ENCODE peak calls at places on chromosomes 2 and 18, in eight cellular contexts. Z is iris pigment epithelial cell; C is stimulated activated CD4-positive, alpha-beta T cell treated with anti-CD3 and anti-CD28 coated beads, Interleukin-15, amount 100 ng/mL, for 24 hours; E is Calu3; U is dermis microvascular lymphatic vessel endothelial cell; I is HS-5; D is small intestine; V is GM04504. R is an unnamed sample.

GRCh38 chr2:26351375-26352090 is 4.9 kb upstream of the ADGRF3 start:
- DNase-seq in C (no peak), Z (no peak), D (no peak), I (no peak), E (no peak), U (no peak), V (no peak), R (no peak)

GRCh38 chr2:29817846-29818680 is 103.3 kb downstream of the ALK start:
- DNase-seq in Z (no peak), E (no peak), U (no peak), I (no peak), V (no peak), D (no peak), C (no peak), R (no peak)

GRCh38 chr2:201254331-201254730 is 6.0 kb upstream of the CASP8 start:
- DNase-seq in E (peak), U (no peak), Z (peak), D (peak), V (peak), C (no peak), I (no peak), R (no peak)

GRCh38 chr18:10379511-10379910 is 74.9 kb upstream of the APCDD1 start:
- DNase-seq in E (no peak), D (no peak), U (peak), V (peak), I (no peak), C (no peak), Z (no peak), R (no peak)

GRCh38 chr18:159037-159652 is 788 bp downstream of the USP14 start:
- DNase-seq in U (peak), I (no peak), V (no peak), D (peak), E (no peak), C (no peak), Z (peak), R (peak)

GRCh38 chr2:176518823-176519222 is 249.6 kb downstream of the MTX2 start:
- DNase-seq in V (no peak), Z (no peak), U (peak), I (no peak), E (no peak), C (no peak), D (no peak), R (no peak)

GRCh38 chr2:215417400-215417951 is 18.4 kb downstream of the FN1 start:
- DNase-seq in C (no peak), V (no peak), D (no peak), Z (no peak), I (no peak), U (no peak), E (no peak), R (no peak)

GRCh38 chr2:216341151-216341550 is 31.1 kb downstream of the MARCHF4 start:
- DNase-seq in D (no peak), C (peak), Z (no peak), I (no peak), U (no peak), V (no peak), E (no peak), R (no peak)

GRCh38 chr2:64919261-64919660 is 69.9 kb upstream of the SLC1A4 start:
- DNase-seq in C (no peak), D (no peak), U (no peak), V (no peak), I (no peak), Z (no peak), E (no peak), R (no peak)

GRCh38 chr2:76128622-76129021 is 417.9 kb upstream of the GCFC2 start:
- DNase-seq in D (peak), E (no peak), Z (no peak), U (no peak), C (no peak), I (no peak), V (no peak), R (no peak)

GRCh38 chr2:147989809-147990403 is 30.6 kb downstream of the ORC4 start:
- DNase-seq in C (no peak), V (peak), I (peak), U (peak), D (peak), E (peak), Z (peak), R (peak)

GRCh38 chr2:79171348-79171958 is 11.9 kb upstream of the REG3A start:
- DNase-seq in I (no peak), U (no peak), E (no peak), C (no peak), V (no peak), Z (no peak), D (no peak), R (no peak)

GRCh38 chr2:65017335-65017734 is 28.1 kb downstream of the SLC1A4 start:
- DNase-seq in E (no peak), U (peak), C (no peak), V (no peak), I (no peak), Z (no peak), D (no peak), R (peak)

GRCh38 chr2:39954346-39954745 is 175.3 kb upstream of the THUMPD2 start:
- DNase-seq in I (no peak), C (no peak), D (no peak), U (no peak), Z (peak), E (no peak), V (no peak), R (no peak)

GRCh38 chr18:37499008-37499407 is 66.6 kb downstream of the CELF4 start:
- DNase-seq in V (no peak), C (no peak), D (no peak), E (no peak), I (no peak), Z (no peak), U (no peak), R (no peak)

GRCh38 chr18:21167641-21168372 is 56.2 kb upstream of the ROCK1 start:
- DNase-seq in I (no peak), U (no peak), D (peak), Z (no peak), C (no peak), E (peak), V (no peak), R (no peak)

GRCh38 chr2:172639823-172640222 is 83.9 kb downstream of the PDK1 start:
- DNase-seq in V (peak), I (peak), C (peak), D (no peak), Z (peak), E (no peak), U (peak), R (peak)

GRCh38 chr2:53632714-53633113 is 134.9 kb upstream of the CHAC2 start:
- DNase-seq in I (no peak), E (no peak), C (no peak), U (no peak), Z (peak), V (peak), D (no peak), R (no peak)

GRCh38 chr2:3779650-3780049 is 76.3 kb downstream of the DCDC2C start:
- DNase-seq in U (no peak), C (no peak), D (no peak), I (no peak), V (no peak), E (no peak), Z (no peak), R (no peak)

GRCh38 chr2:2727876-2728511 is 396.9 kb upstream of the MYT1L start:
- DNase-seq in Z (no peak), C (no peak), U (no peak), I (no peak), V (no peak), E (no peak), D (no peak), R (no peak)

GRCh38 chr18:38576349-38576748 is 1010.8 kb upstream of the CELF4 start:
- DNase-seq in I (no peak), D (no peak), E (no peak), V (no peak), Z (no peak), U (no peak), C (no peak), R (no peak)

GRCh38 chr2:172480301-172481218 is 53.2 kb downstream of the ITGA6 start:
- DNase-seq in Z (peak), E (no peak), C (peak), I (no peak), U (peak), D (peak), V (no peak), R (no peak)

GRCh38 chr18:36711813-36712444 is 116.9 kb downstream of the TPGS2 start:
- DNase-seq in C (no peak), D (peak), Z (peak), I (peak), U (no peak), V (peak), E (peak), R (peak)

R was measured in erythroblast.